ENCODE peak calls at places on chromosomes 16 and 17, in nine cellular contexts. F, Q, D, G, W, X, R, A and N are unnamed samples.

GRCh38 chr17:32998111-32998892 is 6.7 kb downstream of the SPACA3 start:
- DNase-seq in F (peak), Q (peak), D (peak), G (peak), W (peak), X (peak), R (peak), A (no peak), N (peak)

GRCh38 chr17:50559674-50560184 is 786 bp upstream of the CACNA1G start:
- DNase-seq in F (no peak), Q (peak), D (peak), G (peak), W (peak), X (peak), R (peak), A (no peak), N (peak)

GRCh38 chr16:67968440-67969285 is at the start of gene SLC12A4:
- DNase-seq in F (peak), Q (peak), D (peak), G (peak), W (peak), X (peak), R (peak), A (no peak), N (no peak)

GRCh38 chr16:79217375-79218011 is 383.0 kb downstream of the MAF start:
- DNase-seq in F (no peak), Q (no peak), D (no peak), G (no peak), W (no peak), X (no peak), R (no peak), A (no peak), N (no peak)

GRCh38 chr17:80751460-80752368 is 207.1 kb downstream of the RPTOR start:
- DNase-seq in F (no peak), Q (no peak), D (peak), G (peak), W (peak), X (no peak), R (no peak), A (no peak), N (no peak)

GRCh38 chr16:568401-569258 is 1.1 kb upstream of the PIGQ start:
- DNase-seq in F (no peak), Q (no peak), D (no peak), G (no peak), W (no peak), X (no peak), R (no peak), A (no peak), N (no peak)

GRCh38 chr16:88076211-88076931 is 125.1 kb downstream of the BANP start:
- DNase-seq in F (no peak), Q (no peak), D (no peak), G (no peak), W (no peak), X (peak), R (no peak), A (no peak), N (no peak)

GRCh38 chr16:29641561-29641960 is 21.5 kb upstream of the SPN start:
- DNase-seq in F (no peak), Q (no peak), D (no peak), G (peak), W (no peak), X (no peak), R (no peak), A (no peak), N (no peak)

GRCh38 chr16:8859913-8860881 is 8.6 kb downstream of the CARHSP1 start:
- DNase-seq in F (no peak), Q (no peak), D (peak), G (peak), W (peak), X (no peak), R (no peak), A (no peak), N (no peak)

GRCh38 chr16:23330161-23330560 is 28.1 kb downstream of the SCNN1B start:
- DNase-seq in F (no peak), Q (no peak), D (no peak), G (no peak), W (no peak), X (no peak), R (no peak), A (no peak), N (no peak)

GRCh38 chr17:57419940-57420522 is 163.7 kb downstream of the MSI2 start:
- DNase-seq in F (no peak), Q (no peak), D (no peak), G (no peak), W (no peak), X (no peak), R (no peak), A (no peak), N (no peak)

GRCh38 chr16:65121870-65122723 is at the start of gene CDH11:
- DNase-seq in F (no peak), Q (no peak), D (peak), G (peak), W (peak), X (peak), R (peak), A (no peak), N (no peak)

GRCh38 chr17:82689077-82689476 is 9.4 kb downstream of the RAB40B start:
- DNase-seq in F (no peak), Q (no peak), D (no peak), G (no peak), W (no peak), X (no peak), R (no peak), A (no peak), N (no peak)

GRCh38 chr17:50329716-50330115 is 16.2 kb upstream of the XYLT2 start:
- DNase-seq in F (no peak), Q (no peak), D (no peak), G (no peak), W (no peak), X (no peak), R (no peak), A (no peak), N (no peak)

GRCh38 chr17:50631195-50631907 is 3.3 kb upstream of the ABCC3 start:
- DNase-seq in F (no peak), Q (no peak), D (no peak), G (no peak), W (no peak), X (peak), R (no peak), A (no peak), N (no peak)

GRCh38 chr17:81309140-81309858 is 14.2 kb upstream of the SLC38A10 start:
- DNase-seq in F (peak), Q (no peak), D (peak), G (peak), W (peak), X (peak), R (peak), A (no peak), N (no peak)

GRCh38 chr16:48956620-48957019 is 325.0 kb downstream of the CBLN1 start:
- DNase-seq in F (no peak), Q (no peak), D (no peak), G (no peak), W (no peak), X (no peak), R (no peak), A (no peak), N (no peak)

GRCh38 chr16:10178079-10178478 is 4.1 kb downstream of the GRIN2A start:
- DNase-seq in F (no peak), Q (no peak), D (no peak), G (no peak), W (peak), X (no peak), R (no peak), A (no peak), N (no peak)

GRCh38 chr16:87051526-87052320 is 265.5 kb downstream of the C16orf95 start:
- DNase-seq in F (no peak), Q (no peak), D (no peak), G (no peak), W (no peak), X (peak), R (no peak), A (no peak), N (no peak)

GRCh38 chr17:82935944-82936767 is 96.3 kb upstream of the ZNF750 start:
- DNase-seq in F (no peak), Q (no peak), D (peak), G (no peak), W (no peak), X (no peak), R (no peak), A (no peak), N (no peak)

GRCh38 chr17:64780096-64781012 is 118.2 kb upstream of the SMURF2 start:
- DNase-seq in F (peak), Q (peak), D (no peak), G (no peak), W (peak), X (no peak), R (no peak), A (no peak), N (no peak)

GRCh38 chr17:40912506-40913220 is 24.8 kb downstream of the KRT23 start:
- DNase-seq in F (no peak), Q (no peak), D (no peak), G (no peak), W (peak), X (no peak), R (no peak), A (no peak), N (no peak)

GRCh38 chr17:29613371-29613837 is 9.3 kb downstream of the CORO6 start:
- DNase-seq in F (peak), Q (peak), D (peak), G (peak), W (peak), X (peak), R (peak), A (no peak), N (no peak)

GRCh38 chr16:19776147-19776546 is 58.1 kb downstream of the IQCK start:
- DNase-seq in F (no peak), Q (no peak), D (no peak), G (no peak), W (no peak), X (no peak), R (no peak), A (no peak), N (no peak)

GRCh38 chr17:81397314-81398169 is 2.3 kb downstream of the BAHCC1 start:
- DNase-seq in F (no peak), Q (no peak), D (no peak), G (peak), W (peak), X (peak), R (peak), A (no peak), N (no peak)

GRCh38 chr16:89827383-89828198 is 684 bp upstream of the SPIRE2 start:
- DNase-seq in F (no peak), Q (no peak), D (no peak), G (peak), W (peak), X (peak), R (peak), A (no peak), N (no peak)

GRCh38 chr17:57017625-57018024 is 39.7 kb downstream of the SCPEP1 start:
- DNase-seq in F (no peak), Q (no peak), D (no peak), G (no peak), W (no peak), X (no peak), R (no peak), A (no peak), N (no peak)

GRCh38 chr17:3688852-3689261 is 7.1 kb downstream of the P2RX5 start:
- DNase-seq in F (no peak), Q (no peak), D (no peak), G (no peak), W (no peak), X (peak), R (no peak), A (no peak), N (no peak)

GRCh38 chr16:84652565-84652964 is 4.3 kb downstream of the KLHL36 start:
- DNase-seq in F (peak), Q (no peak), D (no peak), G (no peak), W (no peak), X (no peak), R (no peak), A (no peak), N (no peak)

GRCh38 chr16:71885261-71885650 is 1.3 kb upstream of the ZNF821 start:
- DNase-seq in F (no peak), Q (no peak), D (no peak), G (no peak), W (no peak), X (no peak), R (no peak), A (no peak), N (no peak)

GRCh38 chr17:11704041-11704440 is 105.8 kb downstream of the DNAH9 start:
- DNase-seq in F (no peak), Q (no peak), D (no peak), G (no peak), W (no peak), X (no peak), R (no peak), A (no peak), N (no peak)

GRCh38 chr16:88884569-88885271 is 18.3 kb upstream of the PABPN1L start:
- DNase-seq in F (no peak), Q (no peak), D (no peak), G (no peak), W (no peak), X (no peak), R (no peak), A (no peak), N (no peak)

GRCh38 chr17:44848961-44849489 is 1.3 kb downstream of the HIGD1B start:
- DNase-seq in F (no peak), Q (no peak), D (no peak), G (no peak), W (no peak), X (no peak), R (no peak), A (no peak), N (no peak)

GRCh38 chr17:35313875-35314409 is 59.5 kb downstream of the SLFN11 start:
- DNase-seq in F (no peak), Q (peak), D (no peak), G (no peak), W (no peak), X (no peak), R (no peak), A (no peak), N (no peak)

GRCh38 chr16:85225291-85225690 is 113.0 kb upstream of the CIBAR2 start:
- DNase-seq in F (no peak), Q (no peak), D (no peak), G (no peak), W (no peak), X (peak), R (no peak), A (no peak), N (no peak)

GRCh38 chr16:47424846-47425245 is 36.0 kb downstream of the ITFG1 start:
- DNase-seq in F (no peak), Q (no peak), D (no peak), G (no peak), W (no peak), X (no peak), R (peak), A (no peak), N (no peak)

GRCh38 chr16:4317471-4318170 is 1.8 kb downstream of the GLIS2 start:
- DNase-seq in F (no peak), Q (no peak), D (peak), G (peak), W (no peak), X (peak), R (no peak), A (no peak), N (no peak)

GRCh38 chr16:49416276-49416675 is 42.7 kb downstream of the C16orf78 start:
- DNase-seq in F (no peak), Q (no peak), D (no peak), G (no peak), W (no peak), X (no peak), R (no peak), A (no peak), N (no peak)

GRCh38 chr16:81516478-81517149 is 72.0 kb downstream of the CMIP start:
- DNase-seq in F (no peak), Q (no peak), D (no peak), G (no peak), W (no peak), X (no peak), R (no peak), A (no peak), N (no peak)